ENCODE peak calls at places on chromosome 18, in six cellular contexts. G is non-pigmented ciliary epithelial cell; I is activated CD4-positive, alpha-beta T cell treated with anti-CD3 and anti-CD28 coated beads for 48 hours; K is activated CD8-positive, alpha-beta memory T cell treated with anti-CD3 and anti-CD28 coated beads for 1 hour; W is MCF 10A; Y is AG09319. M is an unnamed sample.

GRCh38 chr18:614980-615607 is 18.3 kb downstream of the CLUL1 start:
- DNase-seq in G (no peak), I (no peak), K (no peak), W (no peak), Y (no peak), M (no peak)

GRCh38 chr18:62739911-62740310 is 24.6 kb downstream of the PHLPP1 start:
- DNase-seq in G (no peak), I (no peak), K (no peak), W (no peak), Y (no peak), M (no peak)

GRCh38 chr18:59208602-59209001 is 11.4 kb upstream of the GRP start:
- DNase-seq in G (no peak), I (no peak), K (no peak), W (peak), Y (no peak), M (no peak)

GRCh38 chr18:49967171-49967570 is 153.8 kb upstream of the ACAA2 start:
- DNase-seq in G (no peak), I (no peak), K (no peak), W (no peak), Y (no peak), M (no peak)

GRCh38 chr18:28729321-28729720 is 552.4 kb upstream of the CDH2 start:
- DNase-seq in G (peak), I (no peak), K (no peak), W (no peak), Y (no peak), M (no peak)

GRCh38 chr18:11040823-11041712 is 108.3 kb downstream of the PIEZO2 start:
- DNase-seq in G (no peak), I (peak), K (no peak), W (peak), Y (peak), M (no peak)

GRCh38 chr18:25727281-25727680 is 363.1 kb downstream of the SS18 start:
- DNase-seq in G (no peak), I (no peak), K (no peak), W (no peak), Y (no peak), M (no peak)

GRCh38 chr18:8706981-8707940 is 1.9 kb downstream of the MTCL1 start:
- DNase-seq in G (no peak), I (no peak), K (no peak), W (no peak), Y (no peak), M (no peak)

GRCh38 chr18:8730080-8730827 is 24.9 kb downstream of the MTCL1 start:
- DNase-seq in G (peak), I (no peak), K (no peak), W (peak), Y (no peak), M (no peak)

GRCh38 chr18:62606106-62606505 is 83.3 kb downstream of the ZCCHC2 start:
- DNase-seq in G (no peak), I (no peak), K (no peak), W (no peak), Y (no peak), M (no peak)

GRCh38 chr18:9876867-9877654 is 8.7 kb upstream of the TXNDC2 start:
- DNase-seq in G (peak), I (peak), K (no peak), W (peak), Y (peak), M (no peak)

GRCh38 chr18:2991241-2991640 is 21.7 kb downstream of the LPIN2 start:
- DNase-seq in G (no peak), I (no peak), K (no peak), W (no peak), Y (no peak), M (no peak)

GRCh38 chr18:36829362-36830140 is 624 bp downstream of the KIAA1328 start:
- DNase-seq in G (no peak), I (no peak), K (no peak), W (no peak), Y (no peak), M (no peak)

GRCh38 chr18:27685807-27686412 is 491.0 kb downstream of the CDH2 start:
- DNase-seq in G (peak), I (no peak), K (no peak), W (peak), Y (peak), M (no peak)

GRCh38 chr18:55587341-55588000 is 521 bp downstream of the TCF4 start:
- DNase-seq in G (no peak), I (no peak), K (no peak), W (peak), Y (no peak), M (peak)

GRCh38 chr18:21361297-21361880 is 119.4 kb downstream of the GREB1L start:
- DNase-seq in G (no peak), I (no peak), K (no peak), W (peak), Y (no peak), M (no peak)

GRCh38 chr18:39599251-39599650 is 2033.7 kb upstream of the CELF4 start:
- DNase-seq in G (no peak), I (no peak), K (no peak), W (no peak), Y (no peak), M (no peak)

GRCh38 chr18:3283908-3284307 is 22.0 kb downstream of the MYL12B start:
- DNase-seq in G (no peak), I (no peak), K (no peak), W (no peak), Y (no peak), M (no peak)

GRCh38 chr18:11953113-11953512 is 28.2 kb upstream of the IMPA2 start:
- DNase-seq in G (no peak), I (no peak), K (no peak), W (no peak), Y (no peak), M (no peak)

GRCh38 chr18:72572896-72573295 is 28.8 kb upstream of the CBLN2 start:
- DNase-seq in G (no peak), I (no peak), K (no peak), W (no peak), Y (no peak), M (no peak)

GRCh38 chr18:3265564-3266033 is 3.7 kb downstream of the MYL12B start:
- DNase-seq in G (no peak), I (no peak), K (no peak), W (no peak), Y (no peak), M (no peak)

GRCh38 chr18:9708882-9709877 is 1.1 kb downstream of the RAB31 start:
- DNase-seq in G (no peak), I (peak), K (no peak), W (no peak), Y (no peak), M (peak)

GRCh38 chr18:56902653-56903052 is 244.2 kb upstream of the BOD1L2 start:
- DNase-seq in G (no peak), I (no peak), K (no peak), W (no peak), Y (no peak), M (no peak)

GRCh38 chr18:5895300-5895885 is at the start of gene TMEM200C:
- DNase-seq in G (no peak), I (no peak), K (no peak), W (no peak), Y (no peak), M (no peak)

GRCh38 chr18:48943736-48944527 is 6.8 kb downstream of the SMAD7 start:
- DNase-seq in G (no peak), I (no peak), K (no peak), W (no peak), Y (no peak), M (no peak)

GRCh38 chr18:73787316-73787715 is 360.3 kb downstream of the FBXO15 start:
- DNase-seq in G (no peak), I (no peak), K (no peak), W (no peak), Y (no peak), M (no peak)

GRCh38 chr18:79397288-79397829 is 1.6 kb downstream of the NFATC1 start:
- DNase-seq in G (no peak), I (no peak), K (no peak), W (no peak), Y (no peak), M (no peak)

GRCh38 chr18:57352761-57353136 is 392 bp downstream of the ST8SIA3 start:
- DNase-seq in G (no peak), I (peak), K (no peak), W (no peak), Y (no peak), M (no peak)

GRCh38 chr18:49690307-49690706 is 123.0 kb downstream of the ACAA2 start:
- DNase-seq in G (peak), I (no peak), K (no peak), W (peak), Y (peak), M (no peak)

GRCh38 chr18:50866765-50867164 is 12.2 kb upstream of the ME2 start:
- DNase-seq in G (no peak), I (no peak), K (no peak), W (peak), Y (no peak), M (no peak)